ENCODE peak calls at places on chromosomes 5 and 9, in four cellular contexts. I is EH, M is Right ventricle myocardium superior, W is NCI-H748 treated with DMSO at 0.1 percent for 48 hours. N is an unnamed sample.

GRCh38 chr9:108363321-108363720 is 492.5 kb downstream of the ACTL7B start:
- DNase-seq in M (no peak), I (no peak), W (peak), N (no peak)

GRCh38 chr5:79613571-79613970 is 1.3 kb downstream of the TENT2 start:
- DNase-seq in I (no peak), W (no peak), M (no peak), N (no peak)

GRCh38 chr5:25862276-25862675 is 1176.1 kb downstream of the CDH9 start:
- DNase-seq in I (no peak), M (no peak), W (no peak), N (peak)

GRCh38 chr5:82597437-82597836 is 319.3 kb upstream of the RPS23 start:
- DNase-seq in I (no peak), M (no peak), W (no peak), N (no peak)

GRCh38 chr9:22238809-22239684 is 207.6 kb upstream of the DMRTA1 start:
- DNase-seq in M (no peak), W (peak), I (peak), N (peak)

GRCh38 chr5:157971466-157972324 is 112.8 kb upstream of the CLINT1 start:
- DNase-seq in I (no peak), W (no peak), M (peak), N (no peak)

GRCh38 chr9:87944096-87944495 is 26.3 kb downstream of the SPATA31C1 start:
- DNase-seq in M (no peak), W (no peak), I (no peak), N (no peak)

GRCh38 chr5:179798771-179799643 is 5.2 kb downstream of the LTC4S start:
- DNase-seq in M (no peak), W (no peak), I (no peak), N (no peak)

GRCh38 chr9:25025156-25025555 is 479.5 kb upstream of the IZUMO3 start:
- DNase-seq in I (no peak), M (no peak), W (no peak), N (no peak)

GRCh38 chr5:123125953-123126352 is 36.9 kb downstream of the PRDM6 start:
- DNase-seq in M (no peak), W (no peak), I (peak), N (no peak)

GRCh38 chr9:82987790-82988189 is 75.2 kb downstream of the RASEF start:
- DNase-seq in M (no peak), W (no peak), I (no peak), N (no peak)

GRCh38 chr5:72451771-72452505 is 55.3 kb downstream of the ZNF366 start:
- DNase-seq in W (no peak), M (peak), I (peak), N (no peak)

GRCh38 chr9:91315191-91315590 is 46.5 kb downstream of the AUH start:
- DNase-seq in W (no peak), M (no peak), I (no peak), N (no peak)

GRCh38 chr9:124733964-124734740 is 37.0 kb downstream of the NR6A1 start:
- DNase-seq in M (no peak), I (no peak), W (no peak), N (peak)

GRCh38 chr5:108168915-108169314 is 213.0 kb downstream of the FBXL17 start:
- DNase-seq in M (no peak), I (no peak), W (peak), N (no peak)

GRCh38 chr9:3434594-3434993 is 91.2 kb downstream of the RFX3 start:
- DNase-seq in W (no peak), M (no peak), I (peak), N (no peak)

GRCh38 chr9:81678088-81678487 is 11.3 kb downstream of the TLE1 start:
- DNase-seq in M (no peak), I (no peak), W (no peak), N (no peak)

GRCh38 chr9:94632736-94633135 is 6.6 kb downstream of the FBP1 start:
- DNase-seq in I (peak), W (no peak), M (no peak), N (no peak)

GRCh38 chr9:137198051-137198747 is 2.3 kb downstream of the TPRN start:
- DNase-seq in W (no peak), M (no peak), I (no peak), N (no peak)

GRCh38 chr5:132176543-132176945 is 51.1 kb downstream of the P4HA2 start:
- DNase-seq in M (no peak), W (no peak), I (no peak), N (peak)

GRCh38 chr5:80781356-80781755 is 126.6 kb upstream of the DHFR start:
- DNase-seq in M (no peak), I (peak), W (no peak), N (no peak)

GRCh38 chr9:93099551-93100264 is 3.7 kb downstream of the CARD19 start:
- DNase-seq in I (no peak), M (no peak), W (no peak), N (no peak)

GRCh38 chr5:166625210-166625865 is 1666.1 kb upstream of the WWC1 start:
- DNase-seq in W (no peak), I (no peak), M (no peak), N (no peak)

GRCh38 chr9:6272229-6272597 is 56.0 kb upstream of the TPD52L3 start:
- DNase-seq in W (no peak), M (no peak), I (peak), N (no peak)